ENCODE peak calls at places on chromosome 6, in six cellular contexts. D is AG09309, M is thoracic aorta, Z is Karpas-422, H is ovary, V is GM12865. L is an unnamed sample.

GRCh38 chr6:22804620-22805271 is 235.4 kb downstream of the HDGFL1 start:
- DNase-seq in D (no peak), M (no peak), Z (no peak), H (no peak), V (no peak), L (no peak)

GRCh38 chr6:125222531-125223455 is 69.2 kb downstream of the TPD52L1 start:
- DNase-seq in D (no peak), M (no peak), Z (no peak), H (no peak), V (no peak), L (no peak)

GRCh38 chr6:106973018-106973840 is 1.3 kb downstream of the CD24 start:
- DNase-seq in D (no peak), M (no peak), Z (peak), H (no peak), V (no peak), L (no peak)

GRCh38 chr6:11354019-11354418 is 121.6 kb upstream of the NEDD9 start:
- DNase-seq in D (no peak), M (peak), Z (no peak), H (no peak), V (no peak), L (peak)

GRCh38 chr6:110039996-110040383 is 61.9 kb downstream of the GPR6 start:
- DNase-seq in D (no peak), M (no peak), Z (peak), H (peak), V (peak), L (no peak)

GRCh38 chr6:102488729-102489128 is 1095.2 kb downstream of the GRIK2 start:
- DNase-seq in D (no peak), M (no peak), Z (no peak), H (no peak), V (no peak), L (no peak)

GRCh38 chr6:155440758-155441157 is 14.9 kb downstream of the NOX3 start:
- DNase-seq in D (no peak), M (no peak), Z (no peak), H (no peak), V (no peak), L (no peak)

GRCh38 chr6:167403427-167403826 is 78.5 kb downstream of the TTLL2 start:
- DNase-seq in D (no peak), M (no peak), Z (no peak), H (no peak), V (no peak), L (no peak)

GRCh38 chr6:18387061-18387721 is at the start of gene RNF144B:
- DNase-seq in D (no peak), M (peak), Z (peak), H (peak), V (peak), L (no peak)

GRCh38 chr6:158322724-158323560 is 10.7 kb downstream of the TULP4 start:
- DNase-seq in D (peak), M (no peak), Z (no peak), H (no peak), V (peak), L (peak)

GRCh38 chr6:111803804-111804203 is 69.4 kb downstream of the FYN start:
- DNase-seq in D (no peak), M (no peak), Z (no peak), H (no peak), V (no peak), L (peak)

GRCh38 chr6:166439366-166440091 is 56.8 kb upstream of the MPC1 start:
- DNase-seq in D (no peak), M (no peak), Z (no peak), H (no peak), V (no peak), L (no peak)

GRCh38 chr6:12010635-12011275 is 1.4 kb upstream of the HIVEP1 start:
- DNase-seq in D (no peak), M (peak), Z (no peak), H (peak), V (no peak), L (no peak)

GRCh38 chr6:13611715-13612114 is 3.4 kb upstream of the NOL7 start:
- DNase-seq in D (no peak), M (no peak), Z (peak), H (no peak), V (peak), L (no peak)
- H3K4me3 ChIP-seq in D (no peak), M (no peak), Z (peak), H (no peak), V (peak), L (no peak)

GRCh38 chr6:162854734-162855191 is 127.0 kb downstream of the PACRG start:
- DNase-seq in D (no peak), M (no peak), Z (no peak), H (no peak), V (no peak), L (no peak)
- H3K4me3 ChIP-seq in D (no peak), M (no peak), Z (no peak), H (no peak), V (no peak), L (no peak)

DNA sequence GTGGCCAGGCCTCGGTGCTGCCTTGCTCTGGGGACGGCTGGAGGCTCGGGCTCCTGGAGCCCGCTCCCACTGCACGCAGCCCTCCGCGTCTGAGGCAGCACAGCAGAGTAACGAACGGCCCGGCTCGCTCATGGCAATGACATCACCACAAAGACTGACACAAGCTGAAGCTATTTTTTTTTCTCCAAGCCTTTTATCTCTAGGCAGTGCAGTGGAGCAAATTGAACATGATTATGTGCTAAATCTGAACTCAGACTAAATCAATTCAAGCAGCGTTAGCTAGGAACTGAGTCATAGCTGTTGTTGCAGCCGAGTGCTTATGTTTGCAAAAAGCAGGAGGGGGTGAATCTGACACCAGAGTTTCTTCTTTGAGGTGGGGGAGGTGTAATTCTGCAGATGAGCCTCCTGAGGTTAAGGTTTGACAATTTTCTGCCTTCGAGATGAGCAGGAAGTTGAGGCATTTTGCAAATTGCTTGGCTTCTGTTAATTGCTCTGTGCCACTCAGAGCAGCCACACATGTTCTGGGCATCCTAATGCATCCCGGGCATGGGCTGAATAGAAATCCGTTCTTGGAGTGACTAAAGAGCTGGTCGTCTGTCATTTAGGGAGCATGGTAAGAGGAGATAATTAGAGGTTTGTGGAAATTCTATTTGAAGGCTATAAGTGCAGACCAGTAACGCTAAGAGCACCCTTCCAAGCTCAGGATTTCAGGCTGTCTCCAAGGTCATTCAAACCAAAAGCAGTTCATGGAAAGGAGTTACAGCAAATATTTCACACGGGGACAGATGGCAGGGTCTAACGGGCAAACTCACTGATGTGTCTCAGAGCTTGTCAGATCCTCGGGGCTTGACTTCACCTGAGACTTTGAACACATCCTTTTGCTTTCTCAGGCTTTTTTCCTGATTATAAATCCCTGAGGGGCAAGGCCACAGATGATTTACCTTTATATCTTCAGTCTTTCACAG is 155.1 kb upstream of the ENPP5 start:
- DNase-seq in D (peak), M (no peak), Z (peak), H (peak), V (peak), L (peak)
- H3K4me3 ChIP-seq in D (peak), M (no peak), Z (peak), H (no peak), V (no peak), L (no peak)

DNA sequence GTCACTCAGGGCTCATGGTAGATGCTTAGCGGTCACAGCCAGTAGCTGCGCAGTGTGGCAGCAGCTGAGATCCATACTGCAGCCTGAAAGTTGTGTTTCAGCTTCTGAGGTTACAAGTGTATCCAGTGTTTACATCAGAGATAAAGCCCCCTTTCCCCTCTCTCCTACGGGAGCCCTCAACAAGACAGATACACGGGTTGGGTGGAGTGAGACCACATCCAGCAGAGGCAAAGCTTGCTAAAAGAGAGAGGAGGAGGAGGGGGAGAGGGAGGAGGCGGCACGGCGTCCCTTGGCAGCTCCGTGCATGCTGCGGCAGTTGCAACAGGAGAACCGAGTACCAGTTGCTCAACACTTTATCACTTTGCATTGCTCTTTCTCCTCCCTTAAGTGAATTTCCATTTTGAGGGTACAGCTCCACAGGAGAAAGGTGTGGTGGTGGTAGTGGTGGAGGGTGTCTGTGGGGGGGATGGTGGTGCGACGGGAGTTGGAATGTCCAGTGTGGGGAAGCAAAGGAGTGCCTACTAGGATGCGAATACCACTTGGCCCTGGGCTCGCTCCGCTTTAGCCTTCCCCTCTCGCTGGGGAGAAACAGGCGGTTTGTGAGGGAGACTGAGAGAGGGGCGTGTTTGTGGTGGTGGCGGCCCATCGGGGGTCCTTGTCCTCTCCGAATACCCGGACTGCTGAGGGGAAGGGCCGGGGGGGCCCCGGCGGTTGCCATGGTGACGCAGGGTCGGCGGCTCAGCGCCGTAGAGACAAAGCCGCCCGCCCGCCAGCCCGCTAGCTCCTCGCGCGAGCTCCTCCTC is 405 bp upstream of the RNF182 start:
- DNase-seq in D (peak), M (no peak), Z (no peak), H (peak), V (peak), L (no peak)
- H3K4me3 ChIP-seq in D (peak), M (peak), Z (no peak), H (peak), V (peak), L (peak)

GRCh38 chr6:154245542-154245941 is 111.1 kb downstream of the IPCEF1 start:
- DNase-seq in D (no peak), M (no peak), Z (no peak), H (no peak), V (no peak), L (no peak)
- H3K4me3 ChIP-seq in D (no peak), M (no peak), Z (no peak), H (no peak), V (no peak), L (no peak)

DNA sequence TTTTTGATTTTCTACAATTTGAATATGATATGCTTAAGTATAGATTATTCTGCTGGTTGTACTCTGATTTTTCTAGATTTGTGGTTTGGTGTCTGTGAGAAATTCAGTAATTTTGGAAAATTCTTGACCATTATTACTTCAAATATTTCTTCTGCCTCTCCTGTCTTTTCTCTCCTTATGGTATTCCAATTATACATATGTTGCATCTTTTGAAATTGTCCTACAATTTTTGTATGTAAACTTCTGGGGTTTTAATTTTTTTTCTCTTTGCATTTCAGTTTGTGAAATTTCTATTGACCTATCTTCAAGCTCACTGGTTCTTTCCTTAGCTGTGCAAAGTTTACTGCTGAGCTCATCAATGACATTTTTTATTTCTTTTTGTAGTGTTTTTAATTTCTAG is 534.4 kb upstream of the SLC35B3 start:
- DNase-seq in D (no peak), M (no peak), Z (no peak), H (no peak), V (no peak), L (no peak)
- H3K4me3 ChIP-seq in D (no peak), M (no peak), Z (no peak), H (no peak), V (no peak), L (no peak)

GRCh38 chr6:5132741-5133140 is 47.6 kb downstream of the PPP1R3G start:
- DNase-seq in D (peak), M (peak), Z (no peak), H (peak), V (peak), L (peak)
- H3K4me3 ChIP-seq in D (no peak), M (peak), Z (no peak), H (peak), V (peak), L (no peak)

DNA sequence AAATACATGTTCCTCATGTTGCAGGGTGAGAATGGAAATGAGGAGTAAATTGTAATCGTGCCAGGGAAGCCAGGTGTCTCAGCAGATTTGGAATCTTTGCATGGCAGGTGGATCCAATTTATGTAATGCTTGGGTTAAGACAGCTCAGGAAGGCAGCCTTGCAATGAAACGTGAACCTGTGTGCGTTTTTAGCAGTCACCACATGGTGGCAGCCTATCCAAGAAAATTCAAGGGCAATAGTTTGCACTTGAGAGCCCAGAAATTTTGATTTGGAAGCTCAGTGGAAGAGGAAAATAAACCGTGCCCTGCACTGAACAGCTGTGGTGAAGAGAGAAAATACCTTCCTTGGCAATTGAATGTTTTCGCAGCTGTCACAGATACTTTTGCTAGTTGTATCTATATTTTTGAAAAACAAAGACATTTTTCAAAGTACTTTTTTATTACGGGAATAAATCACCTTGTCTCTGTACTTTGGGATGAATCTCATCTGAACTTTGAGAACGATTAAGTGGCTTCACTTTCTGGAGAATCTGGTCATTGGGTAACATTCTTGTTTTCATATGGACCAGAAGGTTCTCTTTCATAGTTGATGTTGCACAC is 26.5 kb downstream of the MTHFD1L start:
- DNase-seq in D (peak), M (peak), Z (peak), H (peak), V (peak), L (no peak)
- H3K4me3 ChIP-seq in D (no peak), M (no peak), Z (no peak), H (no peak), V (no peak), L (no peak)

GRCh38 chr6:3230275-3231212 is 3.1 kb upstream of the TUBB2B start:
- DNase-seq in D (no peak), M (no peak), Z (no peak), H (no peak), V (no peak), L (no peak)
- H3K4me3 ChIP-seq in D (peak), M (peak), Z (no peak), H (peak), V (no peak), L (peak)

L was measured in skeletal muscle cell.